ENCODE peak calls at places on chromosomes 5 and 9, in six cellular contexts. One of them, this sample, is unnamed.

GRCh38 chr5:129461816-129462396 is 1.8 kb downstream of the ADAMTS19 start:
- DNase-seq in GM12891: no peak
- DNase-seq in K562: no peak
- DNase-seq in HepG2: no peak
- DNase-seq in H1: no peak
- DNase-seq in GM12878: no peak
- DNase-seq in this sample: no peak

GRCh38 chr5:180313677-180314076 is 21.8 kb upstream of the MAPK9 start:
- DNase-seq in GM12891: no peak
- DNase-seq in K562: peak
- DNase-seq in HepG2: peak
- DNase-seq in H1: no peak
- DNase-seq in GM12878: no peak
- DNase-seq in this sample: no peak

GRCh38 chr9:107016383-107016782 is 153.4 kb downstream of the ZNF462 start:
- DNase-seq in GM12891: no peak
- DNase-seq in K562: no peak
- DNase-seq in HepG2: no peak
- DNase-seq in H1: no peak
- DNase-seq in GM12878: no peak
- DNase-seq in this sample: no peak

GRCh38 chr5:59062986-59063683 is 480.3 kb downstream of the RAB3C start:
- DNase-seq in GM12891: no peak
- DNase-seq in K562: no peak
- DNase-seq in HepG2: peak
- DNase-seq in H1: no peak
- DNase-seq in GM12878: no peak
- DNase-seq in this sample: no peak

GRCh38 chr5:16826379-16827125 is 109.5 kb downstream of the MYO10 start:
- DNase-seq in GM12891: no peak
- DNase-seq in K562: no peak
- DNase-seq in HepG2: no peak
- DNase-seq in H1: no peak
- DNase-seq in GM12878: no peak
- DNase-seq in this sample: no peak

GRCh38 chr9:131595771-131596743 is 50.7 kb downstream of the PRRT1B start:
- DNase-seq in GM12891: no peak
- DNase-seq in K562: no peak
- DNase-seq in HepG2: no peak
- DNase-seq in H1: no peak
- DNase-seq in GM12878: no peak
- DNase-seq in this sample: no peak

GRCh38 chr5:6483880-6484382 is 35.3 kb downstream of the UBE2QL1 start:
- DNase-seq in GM12891: peak
- DNase-seq in K562: no peak
- DNase-seq in HepG2: no peak
- DNase-seq in H1: no peak
- DNase-seq in GM12878: peak
- DNase-seq in this sample: peak

GRCh38 chr5:83636141-83636540 is 84.5 kb downstream of the HAPLN1 start:
- DNase-seq in GM12891: no peak
- DNase-seq in K562: no peak
- DNase-seq in HepG2: no peak
- DNase-seq in H1: no peak
- DNase-seq in GM12878: no peak
- DNase-seq in this sample: no peak

GRCh38 chr9:135976531-135976930 is 15.4 kb upstream of the UBAC1 start:
- DNase-seq in GM12891: no peak
- DNase-seq in K562: no peak
- DNase-seq in HepG2: no peak
- DNase-seq in H1: no peak
- DNase-seq in GM12878: no peak
- DNase-seq in this sample: no peak

GRCh38 chr5:34923694-34924461 is 5.5 kb upstream of the DNAJC21 start:
- DNase-seq in GM12891: no peak
- DNase-seq in K562: peak
- DNase-seq in HepG2: no peak
- DNase-seq in H1: no peak
- DNase-seq in GM12878: no peak
- DNase-seq in this sample: no peak

GRCh38 chr5:3490962-3491477 is 104.6 kb upstream of the IRX1 start:
- DNase-seq in GM12891: no peak
- DNase-seq in K562: no peak
- DNase-seq in HepG2: peak
- DNase-seq in H1: no peak
- DNase-seq in GM12878: no peak
- DNase-seq in this sample: no peak

GRCh38 chr5:178249191-178249989 is 16.8 kb upstream of the PHYKPL start:
- DNase-seq in GM12891: no peak
- DNase-seq in K562: no peak
- DNase-seq in HepG2: no peak
- DNase-seq in H1: no peak
- DNase-seq in GM12878: no peak
- DNase-seq in this sample: no peak

GRCh38 chr9:20948703-20949102 is 82.7 kb downstream of the HACD4 start:
- DNase-seq in GM12891: no peak
- DNase-seq in K562: no peak
- DNase-seq in HepG2: no peak
- DNase-seq in H1: no peak
- DNase-seq in GM12878: no peak
- DNase-seq in this sample: no peak

GRCh38 chr9:20944507-20944906 is 86.9 kb downstream of the HACD4 start:
- DNase-seq in GM12891: no peak
- DNase-seq in K562: no peak
- DNase-seq in HepG2: no peak
- DNase-seq in H1: no peak
- DNase-seq in GM12878: no peak
- DNase-seq in this sample: no peak

GRCh38 chr9:20941177-20941690 is 90.2 kb downstream of the HACD4 start:
- DNase-seq in GM12891: peak
- DNase-seq in K562: no peak
- DNase-seq in HepG2: peak
- DNase-seq in H1: peak
- DNase-seq in GM12878: peak
- DNase-seq in this sample: peak

GRCh38 chr9:20945269-20945668 is 86.2 kb downstream of the HACD4 start:
- DNase-seq in GM12891: no peak
- DNase-seq in K562: no peak
- DNase-seq in HepG2: no peak
- DNase-seq in H1: no peak
- DNase-seq in GM12878: no peak
- DNase-seq in this sample: no peak

DNA sequence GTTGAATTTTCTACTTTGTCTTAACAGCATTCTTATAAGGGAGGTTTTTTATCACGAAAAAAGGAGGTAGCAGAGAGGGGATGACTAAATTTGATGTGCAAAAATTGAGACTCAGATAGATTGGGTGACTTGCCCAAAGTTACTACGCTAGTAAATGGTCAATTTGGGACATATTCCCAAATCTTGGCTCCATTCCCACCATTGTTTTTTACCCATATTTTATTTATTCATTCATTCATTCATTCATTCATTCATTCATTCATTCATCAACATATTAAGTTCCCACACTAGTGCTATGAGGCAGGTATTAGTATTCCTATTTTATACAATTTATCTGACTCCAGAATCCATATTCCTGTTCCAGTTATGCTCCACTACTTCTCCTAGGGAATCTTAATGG is 85.6 kb downstream of the HACD4 start:
- DNase-seq in GM12891: no peak
- DNase-seq in K562: no peak
- DNase-seq in HepG2: no peak
- DNase-seq in H1: no peak
- DNase-seq in GM12878: no peak
- DNase-seq in this sample: no peak
- TF ChIP-seq TAF1 in GM12891: no peak
- TF ChIP-seq TAF1 in K562: no peak
- TF ChIP-seq TAF1 in HepG2: no peak
- TF ChIP-seq TAF1 in H1: no peak
- TF ChIP-seq TAF1 in GM12878: no peak
- TF ChIP-seq TAF1 in this sample: no peak

GRCh38 chr5:77486344-77486962 is 5.7 kb downstream of the WDR41 start:
- DNase-seq in GM12891: no peak
- DNase-seq in K562: no peak
- DNase-seq in HepG2: no peak
- DNase-seq in H1: no peak
- DNase-seq in GM12878: no peak
- DNase-seq in this sample: no peak

GRCh38 chr5:77494935-77495334 is 2.8 kb upstream of the WDR41 start:
- DNase-seq in GM12891: no peak
- DNase-seq in K562: no peak
- DNase-seq in HepG2: no peak
- DNase-seq in H1: no peak
- DNase-seq in GM12878: no peak
- DNase-seq in this sample: no peak

GRCh38 chr5:77492653-77493000 is 511 bp upstream of the WDR41 start:
- DNase-seq in GM12891: no peak
- DNase-seq in K562: no peak
- DNase-seq in HepG2: no peak
- DNase-seq in H1: no peak
- DNase-seq in GM12878: no peak
- DNase-seq in this sample: no peak

DNA sequence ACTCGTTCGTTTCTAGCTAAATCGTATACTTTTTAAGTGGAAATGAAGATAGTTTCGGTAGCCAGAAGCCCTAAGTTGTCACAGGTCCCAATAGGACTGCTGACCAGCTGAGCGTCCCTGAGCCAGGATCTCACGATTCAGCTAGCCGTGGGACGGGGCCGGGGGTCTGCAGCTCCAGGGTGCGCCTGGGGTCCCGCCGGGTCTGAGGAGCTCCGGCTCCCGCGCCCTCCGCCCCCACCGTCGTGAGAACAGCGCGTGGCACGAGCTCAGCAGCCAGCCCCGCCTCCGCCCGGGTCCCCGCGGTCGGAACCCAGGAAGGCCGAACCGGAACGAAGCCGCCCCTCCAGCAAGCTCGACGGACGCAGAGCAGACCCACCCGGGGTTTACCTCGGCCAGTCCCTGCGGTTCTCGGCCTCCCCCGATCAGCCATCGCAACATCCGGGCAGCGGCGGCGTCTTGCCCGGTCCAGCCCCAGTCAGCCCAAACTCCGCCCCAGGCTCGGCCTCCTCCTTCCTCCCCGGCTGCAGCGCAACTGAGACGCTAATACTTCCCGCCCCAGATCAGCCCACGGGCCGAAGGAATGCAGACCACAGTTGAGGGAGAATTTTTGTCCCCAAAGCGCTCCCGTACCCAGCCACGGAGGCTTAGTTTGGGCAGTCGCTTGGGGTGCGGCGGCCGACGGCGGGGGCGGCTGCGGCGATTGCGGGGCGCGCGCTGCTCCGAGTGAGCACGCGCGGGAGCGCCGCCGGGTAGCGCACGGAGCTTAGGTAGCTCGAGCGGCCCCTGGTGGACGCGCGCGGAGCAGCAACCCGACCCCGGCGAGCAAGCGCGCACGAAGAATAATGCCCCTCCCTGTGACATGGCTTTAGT is at the start of gene WDR41:
- DNase-seq in GM12891: peak
- DNase-seq in K562: peak
- DNase-seq in HepG2: peak
- DNase-seq in H1: peak
- DNase-seq in GM12878: peak
- DNase-seq in this sample: peak
- TF ChIP-seq POLR2A in GM12891: peak
- TF ChIP-seq POLR2A in K562: peak
- TF ChIP-seq POLR2A in HepG2: peak
- TF ChIP-seq POLR2A in H1: peak
- TF ChIP-seq POLR2A in GM12878: peak
- TF ChIP-seq POLR2A in this sample: peak

GRCh38 chr9:123058834-123059233 is 25.4 kb downstream of the GPR21 start:
- DNase-seq in GM12891: no peak
- DNase-seq in K562: no peak
- DNase-seq in HepG2: no peak
- DNase-seq in H1: no peak
- DNase-seq in GM12878: no peak
- DNase-seq in this sample: no peak
- TF ChIP-seq POLR2AphosphoS5 in GM12891: no peak
- TF ChIP-seq POLR2AphosphoS5 in K562: no peak
- TF ChIP-seq POLR2AphosphoS5 in HepG2: no peak
- TF ChIP-seq POLR2AphosphoS5 in H1: no peak
- TF ChIP-seq POLR2AphosphoS5 in GM12878: no peak
- TF ChIP-seq POLR2AphosphoS5 in this sample: no peak

GRCh38 chr9:35811364-35812024 is 568 bp downstream of the SPAG8 start:
- DNase-seq in GM12891: no peak
- DNase-seq in K562: no peak
- DNase-seq in HepG2: no peak
- DNase-seq in H1: no peak
- DNase-seq in GM12878: no peak
- DNase-seq in this sample: no peak
- TF ChIP-seq TAF1 in GM12891: no peak
- TF ChIP-seq TAF1 in K562: no peak
- TF ChIP-seq TAF1 in HepG2: no peak
- TF ChIP-seq TAF1 in H1: no peak
- TF ChIP-seq TAF1 in GM12878: no peak
- TF ChIP-seq TAF1 in this sample: no peak

This sample was measured in GM12892.